ENCODE peak calls at places on chromosomes 2 and 18, in five cellular contexts. O is NT2/D1, C is breast epithelium, U is aorta, H is left ventricle myocardium inferior. V is an unnamed sample.
A peak's percentile ranks its signal among the peaks of the same experiment; 100 is the strongest.

GRCh38 chr2:238569415-238570195 is 142.9 kb downstream of the ASB1 start:
- DNase-seq in O (no peak), C (no peak), U (no peak), H (no peak), V (no peak)

GRCh38 chr2:174681099-174681982 is 82.9 kb downstream of the CHRNA1 start:
- DNase-seq in O (no peak), C (no peak), U (no peak), H (no peak), V (peak; percentile 69)

GRCh38 chr18:64876833-64877232 is 727.9 kb upstream of the LINC00305 start:
- DNase-seq in O (no peak), C (no peak), U (no peak), H (no peak), V (no peak)

GRCh38 chr2:65503746-65504145 is 71.3 kb upstream of the SPRED2 start:
- DNase-seq in O (no peak), C (no peak), U (no peak), H (no peak), V (no peak)

GRCh38 chr2:174997110-174997509 is 8.1 kb downstream of the CHN1 start:
- DNase-seq in O (no peak), C (no peak), U (no peak), H (no peak), V (no peak)

GRCh38 chr2:27856956-27857355 is 33.2 kb downstream of the RBKS start:
- DNase-seq in O (no peak), C (no peak), U (no peak), H (no peak), V (no peak)

GRCh38 chr2:20490300-20491181 is 43.7 kb downstream of the RHOB start:
- DNase-seq in O (no peak), C (no peak), U (no peak), H (peak; percentile 34), V (no peak)

GRCh38 chr2:221649045-221649444 is 76.9 kb upstream of the EPHA4 start:
- DNase-seq in O (no peak), C (no peak), U (peak; percentile 79), H (peak; percentile 18), V (no peak)

GRCh38 chr2:85748948-85749875 is 4.6 kb upstream of the ATOH8 start:
- DNase-seq in O (no peak), C (no peak), U (peak; percentile 81), H (no peak), V (no peak)

GRCh38 chr2:240397924-240398611 is 37.4 kb upstream of the GPC1 start:
- DNase-seq in O (no peak), C (peak; percentile 24), U (peak; percentile 65), H (no peak), V (peak; percentile 41)

GRCh38 chr18:68991281-68991680 is 193.4 kb downstream of the CCDC102B start:
- DNase-seq in O (no peak), C (no peak), U (no peak), H (no peak), V (no peak)

GRCh38 chr18:3456686-3457069 is 6.7 kb downstream of the TGIF1 start:
- DNase-seq in O (no peak), C (no peak), U (no peak), H (no peak), V (no peak)

GRCh38 chr18:70931942-70932814 is 643.3 kb downstream of the SOCS6 start:
- DNase-seq in O (no peak), C (no peak), U (no peak), H (no peak), V (no peak)

GRCh38 chr2:181546086-181546485 is 88.9 kb downstream of the ITGA4 start:
- DNase-seq in O (no peak), C (no peak), U (no peak), H (no peak), V (no peak)

GRCh38 chr2:26333286-26333685 is 12.7 kb upstream of the SELENOI start:
- DNase-seq in O (no peak), C (no peak), U (no peak), H (no peak), V (no peak)

GRCh38 chr2:112674229-112674628 is 28.5 kb downstream of the SLC20A1 start:
- DNase-seq in O (no peak), C (no peak), U (peak; percentile 85), H (peak; percentile 72), V (no peak)

GRCh38 chr2:15941970-15942710 is 1.8 kb downstream of the MYCN start:
- DNase-seq in O (no peak), C (no peak), U (peak; percentile 77), H (no peak), V (peak; percentile 79)

GRCh38 chr2:10278029-10278762 is 24.5 kb upstream of the HPCAL1 start:
- DNase-seq in O (no peak), C (no peak), U (peak; percentile 80), H (peak; percentile 73), V (no peak)

GRCh38 chr18:74918276-74918675 is 290.7 kb downstream of the PTGR3 start:
- DNase-seq in O (no peak), C (no peak), U (no peak), H (no peak), V (no peak)

GRCh38 chr2:177984739-177985138 is 87.8 kb downstream of the PDE11A start:
- DNase-seq in O (no peak), C (no peak), U (no peak), H (no peak), V (no peak)

GRCh38 chr18:49486617-49486958 is 446 bp downstream of the C18orf32 start:
- DNase-seq in O (no peak), C (no peak), U (no peak), H (no peak), V (no peak)

GRCh38 chr18:35506024-35506712 is 8.4 kb upstream of the INO80C start:
- DNase-seq in O (no peak), C (no peak), U (no peak), H (no peak), V (peak; percentile 6)

GRCh38 chr2:138829326-138829725 is 49.1 kb upstream of the NXPH2 start:
- DNase-seq in O (peak; percentile 57), C (no peak), U (no peak), H (no peak), V (peak; percentile 91)

GRCh38 chr18:13725566-13726227 is 661 bp downstream of the FAM210A start:
- DNase-seq in O (no peak), C (no peak), U (no peak), H (no peak), V (no peak)

GRCh38 chr2:172436889-172437288 is 9.5 kb downstream of the ITGA6 start:
- DNase-seq in O (no peak), C (no peak), U (no peak), H (no peak), V (no peak)

GRCh38 chr2:28949617-28950305 is 31.3 kb upstream of the TOGARAM2 start:
- DNase-seq in O (no peak), C (no peak), U (no peak), H (no peak), V (peak; percentile 61)

GRCh38 chr2:102418421-102418961 is 4.5 kb upstream of the IL18RAP start:
- DNase-seq in O (no peak), C (no peak), U (no peak), H (no peak), V (no peak)

GRCh38 chr2:65554765-65555561 is 122.6 kb upstream of the SPRED2 start:
- DNase-seq in O (no peak), C (no peak), U (no peak), H (no peak), V (no peak)

GRCh38 chr2:128638741-128639477 is 320.2 kb upstream of the HS6ST1 start:
- DNase-seq in O (peak; percentile 98), C (peak; percentile 6), U (peak; percentile 23), H (no peak), V (peak; percentile 96)

GRCh38 chr2:59182249-59182648 is 941.1 kb upstream of the FANCL start:
- DNase-seq in O (peak; percentile 51), C (no peak), U (no peak), H (no peak), V (peak; percentile 86)

GRCh38 chr2:24957221-24957620 is 14.5 kb downstream of the DNAJC27 start:
- DNase-seq in O (no peak), C (no peak), U (no peak), H (no peak), V (no peak)

GRCh38 chr18:31102941-31103340 is 720 bp upstream of the DSC2 start:
- DNase-seq in O (no peak), C (no peak), U (no peak), H (no peak), V (no peak)

GRCh38 chr2:20507166-20507692 is 60.4 kb downstream of the RHOB start:
- DNase-seq in O (no peak), C (no peak), U (no peak), H (no peak), V (no peak)

GRCh38 chr2:74895031-74895425 is 61.1 kb downstream of the HK2 start:
- DNase-seq in O (no peak), C (no peak), U (no peak), H (no peak), V (peak; percentile 20)

GRCh38 chr2:25326326-25327013 is 15.3 kb downstream of the DNMT3A start:
- DNase-seq in O (no peak), C (no peak), U (no peak), H (no peak), V (no peak)

GRCh38 chr2:142076319-142076718 is 54.5 kb downstream of the LRP1B start:
- DNase-seq in O (no peak), C (no peak), U (no peak), H (no peak), V (no peak)

GRCh38 chr2:120815292-120815691 is 79.6 kb downstream of the GLI2 start:
- DNase-seq in O (no peak), C (no peak), U (peak; percentile 55), H (no peak), V (no peak)

GRCh38 chr2:48328159-48328816 is 201.7 kb upstream of the STON1 start:
- DNase-seq in O (no peak), C (no peak), U (no peak), H (no peak), V (no peak)
- H3K4me1 ChIP-seq in O (no peaks in the 10 kb centered on the region), C (no peaks in the 10 kb centered on the region), U (no peaks in the 10 kb centered on the region), H (peaks cover 45% of the 10 kb centered on the region), V (no peaks in the 10 kb centered on the region)

DNA sequence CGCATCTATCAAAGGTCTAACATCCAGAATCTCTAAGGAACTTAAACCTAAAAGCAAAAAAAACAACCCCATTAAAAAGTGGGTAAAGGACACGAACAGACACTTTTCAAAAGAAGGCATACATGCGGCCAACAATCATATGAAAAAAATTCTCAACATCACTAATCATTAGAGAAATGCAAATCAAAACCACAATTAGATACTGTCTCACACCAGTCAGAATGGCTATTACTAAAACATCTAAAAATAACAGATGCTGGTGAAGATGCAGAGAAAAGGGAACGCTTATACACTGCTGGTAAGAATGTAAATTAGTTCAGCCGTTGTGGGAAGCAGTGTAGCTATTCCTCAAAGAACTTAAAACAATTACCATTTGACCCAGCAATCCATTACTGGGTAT is 38.0 kb downstream of the PPP3R1 start:
- DNase-seq in O (no peak), C (no peak), U (no peak), H (no peak), V (no peak)
- H3K4me1 ChIP-seq in O (no peaks in the 10 kb centered on the region), C (no peaks in the 10 kb centered on the region), U (peaks cover 9% of the 10 kb centered on the region), H (peaks cover 49% of the 10 kb centered on the region), V (peaks cover 6% of the 10 kb centered on the region)

DNA sequence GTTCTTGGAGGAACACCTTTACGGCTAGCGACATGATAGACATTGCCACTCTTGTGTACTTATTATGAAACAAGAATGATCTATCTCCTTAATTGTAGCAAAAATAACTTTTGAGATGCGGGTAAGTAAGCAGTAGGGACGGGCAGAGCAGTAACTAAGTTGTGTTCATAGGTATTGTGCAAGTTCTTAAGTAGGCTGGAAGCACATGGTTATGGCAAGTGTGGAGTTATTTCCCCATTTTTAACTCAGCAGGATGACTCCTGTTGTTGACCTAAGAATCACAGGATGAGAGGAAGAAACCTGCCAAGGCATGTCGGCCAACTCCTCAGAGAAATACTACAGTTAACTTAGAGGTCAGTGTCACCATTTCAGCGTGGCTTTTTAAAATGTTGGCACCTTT is 51.1 kb upstream of the FN1 start:
- DNase-seq in O (no peak), C (no peak), U (no peak), H (no peak), V (no peak)
- H3K4me1 ChIP-seq in O (no peaks in the 10 kb centered on the region), C (no peaks in the 10 kb centered on the region), U (no peaks in the 10 kb centered on the region), H (no peaks in the 10 kb centered on the region), V (peaks cover 2% of the 10 kb centered on the region)

GRCh38 chr2:171315781-171316180 is 118.0 kb downstream of the METTL8 start:
- DNase-seq in O (no peak), C (no peak), U (no peak), H (no peak), V (no peak)
- H3K4me1 ChIP-seq in O (peaks cover 5% of the 10 kb centered on the region), C (no peaks in the 10 kb centered on the region), U (peaks cover 6% of the 10 kb centered on the region), H (peaks cover 15% of the 10 kb centered on the region), V (peaks cover 20% of the 10 kb centered on the region)

V was measured in endodermal cell.